ENCODE peak calls at places on chromosomes 6 and 20, in nine cellular contexts. One of them, this sample, is unnamed.

GRCh38 chr6:129748212-129748900 is 38.4 kb upstream of the ARHGAP18 start:
- DNase-seq in LHCN-M2: peak; percentile 70
- DNase-seq in NCI-H1092: no peak
- DNase-seq in mucosa of gallbladder: no peak
- DNase-seq in mesendoderm: peak; percentile 73
- DNase-seq in activated naive CD4-positive, alpha-beta T cell treated with anti-CD3 and anti-CD28 coated beads for 36 hours: peak; percentile 81
- DNase-seq in Caki2: peak; percentile 29
- DNase-seq in astrocyte of the hippocampus: no peak
- DNase-seq in activated CD4-positive, CD25-positive, alpha-beta regulatory T cell: peak; percentile 7
- DNase-seq in this sample: no peak

GRCh38 chr6:159720708-159721107 is 6.6 kb upstream of the WTAP start:
- DNase-seq in astrocyte of the hippocampus: peak; percentile 43
- DNase-seq in NCI-H1092: no peak
- DNase-seq in mesendoderm: peak; percentile 73
- DNase-seq in activated naive CD4-positive, alpha-beta T cell treated with anti-CD3 and anti-CD28 coated beads for 36 hours: peak; percentile 67
- DNase-seq in LHCN-M2: peak; percentile 19
- DNase-seq in activated CD4-positive, CD25-positive, alpha-beta regulatory T cell: no peak
- DNase-seq in Caki2: peak; percentile 58
- DNase-seq in mucosa of gallbladder: peak; percentile 36
- DNase-seq in this sample: no peak

GRCh38 chr6:11592289-11592906 is 54.8 kb downstream of the TMEM170B start:
- DNase-seq in activated CD4-positive, CD25-positive, alpha-beta regulatory T cell: no peak
- DNase-seq in mesendoderm: no peak
- DNase-seq in astrocyte of the hippocampus: no peak
- DNase-seq in activated naive CD4-positive, alpha-beta T cell treated with anti-CD3 and anti-CD28 coated beads for 36 hours: no peak
- DNase-seq in mucosa of gallbladder: no peak
- DNase-seq in LHCN-M2: no peak
- DNase-seq in NCI-H1092: no peak
- DNase-seq in Caki2: no peak
- DNase-seq in this sample: no peak

GRCh38 chr20:46400253-46400652 is 6.2 kb downstream of the ELMO2 start:
- DNase-seq in mesendoderm: peak; percentile 38
- DNase-seq in Caki2: no peak
- DNase-seq in mucosa of gallbladder: no peak
- DNase-seq in astrocyte of the hippocampus: peak; percentile 48
- DNase-seq in activated CD4-positive, CD25-positive, alpha-beta regulatory T cell: no peak
- DNase-seq in NCI-H1092: no peak
- DNase-seq in activated naive CD4-positive, alpha-beta T cell treated with anti-CD3 and anti-CD28 coated beads for 36 hours: no peak
- DNase-seq in LHCN-M2: peak; percentile 70
- DNase-seq in this sample: peak; percentile 48

GRCh38 chr6:134111062-134111677 is 58.7 kb upstream of the SLC2A12 start:
- DNase-seq in activated naive CD4-positive, alpha-beta T cell treated with anti-CD3 and anti-CD28 coated beads for 36 hours: peak; percentile 65
- DNase-seq in NCI-H1092: no peak
- DNase-seq in mucosa of gallbladder: peak; percentile 30
- DNase-seq in astrocyte of the hippocampus: peak; percentile 47
- DNase-seq in mesendoderm: peak; percentile 82
- DNase-seq in Caki2: peak; percentile 50
- DNase-seq in activated CD4-positive, CD25-positive, alpha-beta regulatory T cell: no peak
- DNase-seq in LHCN-M2: peak; percentile 66
- DNase-seq in this sample: no peak

GRCh38 chr6:31083742-31084354 is 28.5 kb downstream of the C6orf15 start:
- DNase-seq in astrocyte of the hippocampus: peak; percentile 59
- DNase-seq in LHCN-M2: peak; percentile 97
- DNase-seq in activated CD4-positive, CD25-positive, alpha-beta regulatory T cell: peak; percentile 4
- DNase-seq in activated naive CD4-positive, alpha-beta T cell treated with anti-CD3 and anti-CD28 coated beads for 36 hours: peak; percentile 70
- DNase-seq in Caki2: no peak
- DNase-seq in mesendoderm: peak; percentile 86
- DNase-seq in mucosa of gallbladder: peak; percentile 25
- DNase-seq in NCI-H1092: no peak
- DNase-seq in this sample: no peak

GRCh38 chr6:161169690-161170089 is 104.2 kb downstream of the AGPAT4 start:
- DNase-seq in astrocyte of the hippocampus: peak; percentile 68
- DNase-seq in LHCN-M2: peak; percentile 59
- DNase-seq in mucosa of gallbladder: peak; percentile 58
- DNase-seq in mesendoderm: peak; percentile 14
- DNase-seq in activated naive CD4-positive, alpha-beta T cell treated with anti-CD3 and anti-CD28 coated beads for 36 hours: no peak
- DNase-seq in NCI-H1092: peak; percentile 44
- DNase-seq in activated CD4-positive, CD25-positive, alpha-beta regulatory T cell: no peak
- DNase-seq in Caki2: peak; percentile 24
- DNase-seq in this sample: peak; percentile 62

GRCh38 chr6:12578097-12578496 is 138.5 kb upstream of the PHACTR1 start:
- DNase-seq in NCI-H1092: no peak
- DNase-seq in activated naive CD4-positive, alpha-beta T cell treated with anti-CD3 and anti-CD28 coated beads for 36 hours: no peak
- DNase-seq in Caki2: no peak
- DNase-seq in mesendoderm: no peak
- DNase-seq in mucosa of gallbladder: no peak
- DNase-seq in astrocyte of the hippocampus: no peak
- DNase-seq in LHCN-M2: no peak
- DNase-seq in activated CD4-positive, CD25-positive, alpha-beta regulatory T cell: no peak
- DNase-seq in this sample: no peak

GRCh38 chr20:42484335-42484734 is 705.4 kb downstream of the PTPRT start:
- DNase-seq in activated CD4-positive, CD25-positive, alpha-beta regulatory T cell: no peak
- DNase-seq in astrocyte of the hippocampus: peak; percentile 71
- DNase-seq in LHCN-M2: no peak
- DNase-seq in activated naive CD4-positive, alpha-beta T cell treated with anti-CD3 and anti-CD28 coated beads for 36 hours: no peak
- DNase-seq in Caki2: no peak
- DNase-seq in NCI-H1092: no peak
- DNase-seq in mesendoderm: no peak
- DNase-seq in mucosa of gallbladder: peak; percentile 22
- DNase-seq in this sample: no peak

GRCh38 chr20:51128198-51128597 is 105.3 kb upstream of the KCNG1 start:
- DNase-seq in mesendoderm: no peak
- DNase-seq in NCI-H1092: no peak
- DNase-seq in activated naive CD4-positive, alpha-beta T cell treated with anti-CD3 and anti-CD28 coated beads for 36 hours: peak; percentile 52
- DNase-seq in mucosa of gallbladder: no peak
- DNase-seq in Caki2: peak; percentile 58
- DNase-seq in astrocyte of the hippocampus: peak; percentile 77
- DNase-seq in LHCN-M2: peak; percentile 56
- DNase-seq in activated CD4-positive, CD25-positive, alpha-beta regulatory T cell: no peak
- DNase-seq in this sample: no peak

GRCh38 chr6:147000545-147001488 is 203.4 kb upstream of the STXBP5 start:
- DNase-seq in mucosa of gallbladder: no peak
- DNase-seq in Caki2: no peak
- DNase-seq in NCI-H1092: no peak
- DNase-seq in astrocyte of the hippocampus: peak; percentile 67
- DNase-seq in LHCN-M2: peak; percentile 89
- DNase-seq in mesendoderm: no peak
- DNase-seq in activated naive CD4-positive, alpha-beta T cell treated with anti-CD3 and anti-CD28 coated beads for 36 hours: no peak
- DNase-seq in activated CD4-positive, CD25-positive, alpha-beta regulatory T cell: no peak
- DNase-seq in this sample: no peak

GRCh38 chr6:40343887-40344565 is 243.1 kb downstream of the LRFN2 start:
- DNase-seq in activated naive CD4-positive, alpha-beta T cell treated with anti-CD3 and anti-CD28 coated beads for 36 hours: no peak
- DNase-seq in mesendoderm: no peak
- DNase-seq in activated CD4-positive, CD25-positive, alpha-beta regulatory T cell: no peak
- DNase-seq in Caki2: no peak
- DNase-seq in NCI-H1092: no peak
- DNase-seq in mucosa of gallbladder: no peak
- DNase-seq in astrocyte of the hippocampus: no peak
- DNase-seq in LHCN-M2: no peak
- DNase-seq in this sample: no peak

GRCh38 chr6:69866351-69867074 is at the start of gene COL19A1:
- DNase-seq in mucosa of gallbladder: no peak
- DNase-seq in astrocyte of the hippocampus: peak; percentile 29
- DNase-seq in mesendoderm: peak; percentile 55
- DNase-seq in NCI-H1092: no peak
- DNase-seq in LHCN-M2: no peak
- DNase-seq in Caki2: peak; percentile 47
- DNase-seq in activated naive CD4-positive, alpha-beta T cell treated with anti-CD3 and anti-CD28 coated beads for 36 hours: peak; percentile 26
- DNase-seq in activated CD4-positive, CD25-positive, alpha-beta regulatory T cell: no peak
- DNase-seq in this sample: no peak

GRCh38 chr6:80967618-80968017 is 784.9 kb downstream of the TENT5A start:
- DNase-seq in LHCN-M2: no peak
- DNase-seq in NCI-H1092: no peak
- DNase-seq in mucosa of gallbladder: no peak
- DNase-seq in astrocyte of the hippocampus: no peak
- DNase-seq in mesendoderm: peak; percentile 38
- DNase-seq in Caki2: no peak
- DNase-seq in activated CD4-positive, CD25-positive, alpha-beta regulatory T cell: no peak
- DNase-seq in activated naive CD4-positive, alpha-beta T cell treated with anti-CD3 and anti-CD28 coated beads for 36 hours: no peak
- DNase-seq in this sample: no peak

GRCh38 chr20:63553933-63554290 is at the start of gene FNDC11:
- DNase-seq in LHCN-M2: no peak
- DNase-seq in mucosa of gallbladder: no peak
- DNase-seq in Caki2: no peak
- DNase-seq in activated CD4-positive, CD25-positive, alpha-beta regulatory T cell: no peak
- DNase-seq in mesendoderm: peak; percentile 58
- DNase-seq in NCI-H1092: no peak
- DNase-seq in astrocyte of the hippocampus: peak; percentile 61
- DNase-seq in activated naive CD4-positive, alpha-beta T cell treated with anti-CD3 and anti-CD28 coated beads for 36 hours: peak; percentile 37
- DNase-seq in this sample: no peak

GRCh38 chr6:25596928-25597818 is 54.8 kb upstream of the SCGN start:
- DNase-seq in NCI-H1092: no peak
- DNase-seq in astrocyte of the hippocampus: no peak
- DNase-seq in activated naive CD4-positive, alpha-beta T cell treated with anti-CD3 and anti-CD28 coated beads for 36 hours: no peak
- DNase-seq in Caki2: no peak
- DNase-seq in activated CD4-positive, CD25-positive, alpha-beta regulatory T cell: no peak
- DNase-seq in mesendoderm: no peak
- DNase-seq in LHCN-M2: no peak
- DNase-seq in mucosa of gallbladder: no peak
- DNase-seq in this sample: no peak

GRCh38 chr6:110173506-110174132 is 5.9 kb downstream of the WASF1 start:
- DNase-seq in mesendoderm: peak; percentile 48
- DNase-seq in astrocyte of the hippocampus: peak; percentile 15
- DNase-seq in mucosa of gallbladder: no peak
- DNase-seq in activated CD4-positive, CD25-positive, alpha-beta regulatory T cell: no peak
- DNase-seq in NCI-H1092: no peak
- DNase-seq in activated naive CD4-positive, alpha-beta T cell treated with anti-CD3 and anti-CD28 coated beads for 36 hours: no peak
- DNase-seq in Caki2: no peak
- DNase-seq in LHCN-M2: no peak
- DNase-seq in this sample: no peak

GRCh38 chr6:28858963-28859362 is 64.8 kb downstream of the TRIM27 start:
- DNase-seq in mucosa of gallbladder: no peak
- DNase-seq in NCI-H1092: no peak
- DNase-seq in activated naive CD4-positive, alpha-beta T cell treated with anti-CD3 and anti-CD28 coated beads for 36 hours: no peak
- DNase-seq in mesendoderm: no peak
- DNase-seq in astrocyte of the hippocampus: no peak
- DNase-seq in Caki2: no peak
- DNase-seq in LHCN-M2: no peak
- DNase-seq in activated CD4-positive, CD25-positive, alpha-beta regulatory T cell: no peak
- DNase-seq in this sample: no peak

GRCh38 chr6:43947860-43948259 is 177.8 kb downstream of the VEGFA start:
- DNase-seq in LHCN-M2: no peak
- DNase-seq in activated naive CD4-positive, alpha-beta T cell treated with anti-CD3 and anti-CD28 coated beads for 36 hours: no peak
- DNase-seq in mesendoderm: no peak
- DNase-seq in astrocyte of the hippocampus: no peak
- DNase-seq in NCI-H1092: no peak
- DNase-seq in Caki2: no peak
- DNase-seq in mucosa of gallbladder: no peak
- DNase-seq in activated CD4-positive, CD25-positive, alpha-beta regulatory T cell: no peak
- DNase-seq in this sample: no peak

GRCh38 chr6:63597142-63598000 is 25.1 kb downstream of the LOC128125822 start:
- DNase-seq in activated naive CD4-positive, alpha-beta T cell treated with anti-CD3 and anti-CD28 coated beads for 36 hours: no peak
- DNase-seq in mesendoderm: no peak
- DNase-seq in LHCN-M2: peak; percentile 21
- DNase-seq in mucosa of gallbladder: no peak
- DNase-seq in activated CD4-positive, CD25-positive, alpha-beta regulatory T cell: no peak
- DNase-seq in Caki2: peak; percentile 75
- DNase-seq in astrocyte of the hippocampus: peak; percentile 34
- DNase-seq in NCI-H1092: no peak
- DNase-seq in this sample: peak; percentile 30

This sample was measured in retinal pigment epithelial cell.